ENCODE peak calls at places on chromosomes 2 and 18, in seven cellular contexts. One of them, this sample, is unnamed.

GRCh38 chr18:25262920-25263319 is 89.0 kb downstream of the ZNF521 start:
- DNase-seq in SJSA1: no peak
- DNase-seq in GM23248: peak
- DNase-seq in glomerular endothelial cell: no peak
- DNase-seq in left lobe of liver: no peak
- DNase-seq in EH: peak
- DNase-seq in ACHN: no peak
- DNase-seq in this sample: no peak

GRCh38 chr18:56086176-56086575 is 498.2 kb upstream of the TCF4 start:
- DNase-seq in SJSA1: no peak
- DNase-seq in left lobe of liver: no peak
- DNase-seq in GM23248: peak
- DNase-seq in glomerular endothelial cell: no peak
- DNase-seq in EH: peak
- DNase-seq in ACHN: no peak
- DNase-seq in this sample: no peak

GRCh38 chr2:28617502-28618184 is 121.8 kb downstream of the PLB1 start:
- DNase-seq in ACHN: no peak
- DNase-seq in SJSA1: no peak
- DNase-seq in left lobe of liver: no peak
- DNase-seq in GM23248: no peak
- DNase-seq in glomerular endothelial cell: no peak
- DNase-seq in EH: no peak
- DNase-seq in this sample: no peak

GRCh38 chr2:94986392-94986963 is 39.0 kb upstream of the MAL start:
- DNase-seq in ACHN: peak
- DNase-seq in SJSA1: no peak
- DNase-seq in left lobe of liver: peak
- DNase-seq in EH: peak
- DNase-seq in GM23248: peak
- DNase-seq in glomerular endothelial cell: peak
- DNase-seq in this sample: peak

GRCh38 chr2:239774933-239775622 is 250.1 kb downstream of the NDUFA10 start:
- DNase-seq in ACHN: no peak
- DNase-seq in glomerular endothelial cell: no peak
- DNase-seq in left lobe of liver: peak
- DNase-seq in GM23248: no peak
- DNase-seq in EH: no peak
- DNase-seq in SJSA1: no peak
- DNase-seq in this sample: no peak

GRCh38 chr2:110875384-110875725 is 143.0 kb downstream of the ACOXL start:
- DNase-seq in EH: no peak
- DNase-seq in GM23248: no peak
- DNase-seq in SJSA1: no peak
- DNase-seq in left lobe of liver: no peak
- DNase-seq in glomerular endothelial cell: no peak
- DNase-seq in ACHN: no peak
- DNase-seq in this sample: no peak

GRCh38 chr2:109124982-109125594 is 3.9 kb upstream of the SH3RF3 start:
- DNase-seq in glomerular endothelial cell: no peak
- DNase-seq in EH: no peak
- DNase-seq in SJSA1: no peak
- DNase-seq in left lobe of liver: no peak
- DNase-seq in ACHN: peak
- DNase-seq in GM23248: no peak
- DNase-seq in this sample: no peak

GRCh38 chr2:229178706-229179105 is 92.4 kb downstream of the PID1 start:
- DNase-seq in ACHN: no peak
- DNase-seq in GM23248: no peak
- DNase-seq in left lobe of liver: no peak
- DNase-seq in glomerular endothelial cell: no peak
- DNase-seq in SJSA1: no peak
- DNase-seq in EH: no peak
- DNase-seq in this sample: no peak

GRCh38 chr2:239146011-239146641 is 254.7 kb downstream of the HDAC4 start:
- DNase-seq in EH: no peak
- DNase-seq in ACHN: no peak
- DNase-seq in SJSA1: no peak
- DNase-seq in left lobe of liver: no peak
- DNase-seq in glomerular endothelial cell: no peak
- DNase-seq in GM23248: no peak
- DNase-seq in this sample: no peak

GRCh38 chr2:102455061-102455670 is 17.9 kb upstream of the SLC9A4 start:
- DNase-seq in EH: no peak
- DNase-seq in ACHN: no peak
- DNase-seq in glomerular endothelial cell: no peak
- DNase-seq in left lobe of liver: no peak
- DNase-seq in SJSA1: no peak
- DNase-seq in GM23248: no peak
- DNase-seq in this sample: no peak

GRCh38 chr2:241410739-241411176 is 54.7 kb downstream of the FARP2 start:
- DNase-seq in left lobe of liver: no peak
- DNase-seq in glomerular endothelial cell: no peak
- DNase-seq in SJSA1: peak
- DNase-seq in ACHN: no peak
- DNase-seq in GM23248: peak
- DNase-seq in EH: peak
- DNase-seq in this sample: no peak

GRCh38 chr2:179818546-179818945 is 42.9 kb downstream of the ZNF385B start:
- DNase-seq in EH: peak
- DNase-seq in left lobe of liver: no peak
- DNase-seq in SJSA1: no peak
- DNase-seq in glomerular endothelial cell: peak
- DNase-seq in ACHN: peak
- DNase-seq in GM23248: peak
- DNase-seq in this sample: peak

GRCh38 chr18:10060469-10060782 is 146.6 kb downstream of the VAPA start:
- DNase-seq in SJSA1: no peak
- DNase-seq in GM23248: no peak
- DNase-seq in glomerular endothelial cell: no peak
- DNase-seq in EH: no peak
- DNase-seq in left lobe of liver: no peak
- DNase-seq in ACHN: no peak
- DNase-seq in this sample: no peak

GRCh38 chr2:70828914-70829824 is 6.4 kb downstream of the CD207 start:
- DNase-seq in EH: peak
- DNase-seq in ACHN: no peak
- DNase-seq in SJSA1: no peak
- DNase-seq in left lobe of liver: no peak
- DNase-seq in glomerular endothelial cell: peak
- DNase-seq in GM23248: peak
- DNase-seq in this sample: peak

GRCh38 chr2:16638941-16639340 is 26.7 kb downstream of the CYRIA start:
- DNase-seq in GM23248: no peak
- DNase-seq in ACHN: no peak
- DNase-seq in left lobe of liver: no peak
- DNase-seq in SJSA1: no peak
- DNase-seq in EH: no peak
- DNase-seq in glomerular endothelial cell: no peak
- DNase-seq in this sample: no peak

GRCh38 chr2:197010200-197011020 is 83.9 kb upstream of the PGAP1 start:
- DNase-seq in EH: no peak
- DNase-seq in left lobe of liver: no peak
- DNase-seq in GM23248: no peak
- DNase-seq in ACHN: no peak
- DNase-seq in SJSA1: no peak
- DNase-seq in glomerular endothelial cell: no peak
- DNase-seq in this sample: no peak

GRCh38 chr18:32998285-32998684 is 225.5 kb upstream of the KLHL14 start:
- DNase-seq in left lobe of liver: no peak
- DNase-seq in ACHN: no peak
- DNase-seq in SJSA1: no peak
- DNase-seq in GM23248: no peak
- DNase-seq in glomerular endothelial cell: no peak
- DNase-seq in EH: no peak
- DNase-seq in this sample: no peak

GRCh38 chr2:25606892-25607291 is 66.5 kb downstream of the DTNB start:
- DNase-seq in left lobe of liver: no peak
- DNase-seq in ACHN: peak
- DNase-seq in glomerular endothelial cell: no peak
- DNase-seq in EH: peak
- DNase-seq in GM23248: peak
- DNase-seq in SJSA1: no peak
- DNase-seq in this sample: peak

GRCh38 chr2:14759086-14759485 is 126.6 kb downstream of the LRATD1 start:
- DNase-seq in GM23248: no peak
- DNase-seq in left lobe of liver: no peak
- DNase-seq in EH: no peak
- DNase-seq in ACHN: no peak
- DNase-seq in SJSA1: no peak
- DNase-seq in glomerular endothelial cell: no peak
- DNase-seq in this sample: no peak

GRCh38 chr2:96530144-96530430 is 6.5 kb upstream of the ARID5A start:
- DNase-seq in glomerular endothelial cell: no peak
- DNase-seq in left lobe of liver: no peak
- DNase-seq in SJSA1: no peak
- DNase-seq in EH: no peak
- DNase-seq in ACHN: no peak
- DNase-seq in GM23248: no peak
- DNase-seq in this sample: no peak

This sample was measured in dermis microvascular lymphatic vessel endothelial cell.